ENCODE peak calls at places on chromosomes 1 and 21, in five cellular contexts. One of them, this sample, is unnamed.

GRCh38 chr1:154911691-154912550 is 24.6 kb downstream of the PMVK start:
- DNase-seq in NB4: no peak
- DNase-seq in OCI-LY7: no peak
- DNase-seq in BJ: no peak
- DNase-seq in A549: no peak
- DNase-seq in this sample: no peak

GRCh38 chr21:42113926-42114409 is 42.9 kb downstream of the UMODL1 start:
- DNase-seq in NB4: peak
- DNase-seq in OCI-LY7: no peak
- DNase-seq in BJ: no peak
- DNase-seq in A549: peak
- DNase-seq in this sample: no peak

GRCh38 chr1:204102029-204102611 is 29.2 kb downstream of the SOX13 start:
- DNase-seq in A549: no peak
- DNase-seq in OCI-LY7: no peak
- DNase-seq in BJ: no peak
- DNase-seq in NB4: no peak
- DNase-seq in this sample: no peak

GRCh38 chr21:9839011-9839661 is 682.2 kb upstream of the TPTE start:
- DNase-seq in A549: no peak
- DNase-seq in OCI-LY7: no peak
- DNase-seq in BJ: no peak
- DNase-seq in NB4: peak
- DNase-seq in this sample: no peak

GRCh38 chr1:207164086-207164485 is 60.1 kb downstream of the C4BPA start:
- DNase-seq in OCI-LY7: no peak
- DNase-seq in NB4: no peak
- DNase-seq in A549: no peak
- DNase-seq in BJ: no peak
- DNase-seq in this sample: no peak

GRCh38 chr21:26801524-26801923 is 43.7 kb downstream of the ADAMTS1 start:
- DNase-seq in OCI-LY7: no peak
- DNase-seq in A549: no peak
- DNase-seq in NB4: no peak
- DNase-seq in BJ: peak
- DNase-seq in this sample: peak

GRCh38 chr1:54543729-54544496 is 4.1 kb upstream of the ACOT11 start:
- DNase-seq in BJ: no peak
- DNase-seq in OCI-LY7: no peak
- DNase-seq in NB4: peak
- DNase-seq in A549: no peak
- DNase-seq in this sample: no peak

GRCh38 chr21:44083631-44084291 is 23.4 kb upstream of the PWP2 start:
- DNase-seq in BJ: no peak
- DNase-seq in A549: no peak
- DNase-seq in OCI-LY7: no peak
- DNase-seq in NB4: no peak
- DNase-seq in this sample: no peak

GRCh38 chr21:38289697-38290096 is 32.9 kb downstream of the KCNJ15 start:
- DNase-seq in BJ: peak
- DNase-seq in NB4: peak
- DNase-seq in A549: no peak
- DNase-seq in OCI-LY7: no peak
- DNase-seq in this sample: peak

GRCh38 chr1:177341773-177342172 is 171.0 kb downstream of the BRINP2 start:
- DNase-seq in NB4: no peak
- DNase-seq in BJ: no peak
- DNase-seq in OCI-LY7: no peak
- DNase-seq in A549: no peak
- DNase-seq in this sample: no peak

GRCh38 chr1:246146811-246147210 is 360.3 kb downstream of the SMYD3 start:
- DNase-seq in A549: no peak
- DNase-seq in OCI-LY7: no peak
- DNase-seq in NB4: no peak
- DNase-seq in BJ: no peak
- DNase-seq in this sample: no peak

GRCh38 chr1:229093546-229094336 is 177.2 kb upstream of the RAB4A start:
- DNase-seq in BJ: no peak
- DNase-seq in A549: no peak
- DNase-seq in NB4: no peak
- DNase-seq in OCI-LY7: no peak
- DNase-seq in this sample: no peak

GRCh38 chr1:206661161-206661820 is 23.4 kb upstream of the MAPKAPK2 start:
- DNase-seq in OCI-LY7: no peak
- DNase-seq in A549: no peak
- DNase-seq in NB4: no peak
- DNase-seq in BJ: no peak
- DNase-seq in this sample: no peak

GRCh38 chr1:172742599-172743500 is 83.9 kb downstream of the FASLG start:
- DNase-seq in OCI-LY7: peak
- DNase-seq in A549: peak
- DNase-seq in NB4: peak
- DNase-seq in BJ: no peak
- DNase-seq in this sample: no peak

GRCh38 chr1:40363721-40364120 is 9.8 kb upstream of the SMAP2 start:
- DNase-seq in BJ: no peak
- DNase-seq in NB4: no peak
- DNase-seq in OCI-LY7: peak
- DNase-seq in A549: no peak
- DNase-seq in this sample: no peak

GRCh38 chr21:31409849-31410762 is 66.0 kb upstream of the TIAM1 start:
- DNase-seq in NB4: no peak
- DNase-seq in OCI-LY7: no peak
- DNase-seq in BJ: no peak
- DNase-seq in A549: no peak
- DNase-seq in this sample: no peak

GRCh38 chr1:198497326-198498220 is 42.9 kb downstream of the ATP6V1G3 start:
- DNase-seq in OCI-LY7: peak
- DNase-seq in NB4: peak
- DNase-seq in BJ: no peak
- DNase-seq in A549: no peak
- DNase-seq in this sample: no peak

GRCh38 chr1:157156058-157156541 is 17.9 kb upstream of the ETV3 start:
- DNase-seq in NB4: peak
- DNase-seq in A549: peak
- DNase-seq in BJ: no peak
- DNase-seq in OCI-LY7: peak
- DNase-seq in this sample: no peak

GRCh38 chr1:223364685-223365382 is 858 bp upstream of the SUSD4 start:
- DNase-seq in A549: no peak
- DNase-seq in OCI-LY7: no peak
- DNase-seq in NB4: peak
- DNase-seq in BJ: no peak
- DNase-seq in this sample: no peak

GRCh38 chr1:12549106-12549459 is 68.9 kb downstream of the DHRS3 start:
- DNase-seq in A549: no peak
- DNase-seq in OCI-LY7: no peak
- DNase-seq in NB4: no peak
- DNase-seq in BJ: no peak
- DNase-seq in this sample: no peak

GRCh38 chr1:18723206-18723605 is 92.6 kb downstream of the PAX7 start:
- DNase-seq in A549: no peak
- DNase-seq in BJ: no peak
- DNase-seq in NB4: no peak
- DNase-seq in OCI-LY7: no peak
- DNase-seq in this sample: no peak

GRCh38 chr1:37515185-37516034 is 844 bp upstream of the MEAF6 start:
- DNase-seq in OCI-LY7: no peak
- DNase-seq in NB4: no peak
- DNase-seq in A549: no peak
- DNase-seq in BJ: no peak
- DNase-seq in this sample: no peak

GRCh38 chr1:234645964-234646363 is 36.0 kb upstream of the IRF2BP2 start:
- DNase-seq in BJ: no peak
- DNase-seq in OCI-LY7: no peak
- DNase-seq in A549: no peak
- DNase-seq in NB4: no peak
- DNase-seq in this sample: no peak

GRCh38 chr21:15754640-15755039 is 24.9 kb downstream of the USP25 start:
- DNase-seq in NB4: no peak
- DNase-seq in A549: no peak
- DNase-seq in OCI-LY7: no peak
- DNase-seq in BJ: no peak
- DNase-seq in this sample: no peak

GRCh38 chr1:22296701-22297591 is 154.0 kb upstream of the WNT4 start:
- DNase-seq in NB4: peak
- DNase-seq in BJ: peak
- DNase-seq in A549: no peak
- DNase-seq in OCI-LY7: no peak
- DNase-seq in this sample: peak

GRCh38 chr1:115781343-115781742 is 12.8 kb upstream of the CASQ2 start:
- DNase-seq in OCI-LY7: no peak
- DNase-seq in BJ: peak
- DNase-seq in A549: no peak
- DNase-seq in NB4: peak
- DNase-seq in this sample: no peak

GRCh38 chr1:200034262-200034557 is 6.7 kb downstream of the NR5A2 start:
- DNase-seq in OCI-LY7: no peak
- DNase-seq in NB4: no peak
- DNase-seq in BJ: no peak
- DNase-seq in A549: no peak
- DNase-seq in this sample: no peak

GRCh38 chr1:29849038-29849750 is 612.9 kb downstream of the PTPRU start:
- DNase-seq in A549: no peak
- DNase-seq in NB4: peak
- DNase-seq in OCI-LY7: peak
- DNase-seq in BJ: no peak
- DNase-seq in this sample: peak
- TF ChIP-seq CTCF in A549: peak
- TF ChIP-seq CTCF in NB4: peak
- TF ChIP-seq CTCF in OCI-LY7: peak
- TF ChIP-seq CTCF in BJ: peak
- TF ChIP-seq CTCF in this sample: peak

DNA sequence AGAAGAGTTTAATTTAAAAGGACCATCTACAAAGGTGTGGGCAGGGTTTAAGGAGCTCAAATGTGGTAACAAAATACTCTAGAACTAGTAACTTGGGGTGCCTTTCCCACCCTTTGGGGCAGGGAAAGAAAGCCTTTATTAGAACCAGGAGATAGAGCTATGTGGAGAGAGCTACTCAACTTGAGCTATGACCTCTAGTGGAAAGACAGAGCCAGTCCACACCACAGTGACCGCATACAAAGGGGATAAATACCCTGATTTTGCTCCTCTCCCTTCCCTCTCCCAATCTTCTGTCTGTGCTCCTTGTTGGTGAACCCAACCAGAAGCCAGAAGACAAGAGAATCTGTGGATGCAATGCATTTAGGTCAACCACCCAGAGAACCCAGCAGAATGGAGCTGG is 54.4 kb upstream of the JAK1 start:
- DNase-seq in A549: no peak
- DNase-seq in OCI-LY7: no peak
- DNase-seq in NB4: no peak
- DNase-seq in BJ: no peak
- DNase-seq in this sample: no peak
- TF ChIP-seq CTCF in A549: peak
- TF ChIP-seq CTCF in OCI-LY7: peak
- TF ChIP-seq CTCF in NB4: peak
- TF ChIP-seq CTCF in BJ: peak
- TF ChIP-seq CTCF in this sample: peak

DNA sequence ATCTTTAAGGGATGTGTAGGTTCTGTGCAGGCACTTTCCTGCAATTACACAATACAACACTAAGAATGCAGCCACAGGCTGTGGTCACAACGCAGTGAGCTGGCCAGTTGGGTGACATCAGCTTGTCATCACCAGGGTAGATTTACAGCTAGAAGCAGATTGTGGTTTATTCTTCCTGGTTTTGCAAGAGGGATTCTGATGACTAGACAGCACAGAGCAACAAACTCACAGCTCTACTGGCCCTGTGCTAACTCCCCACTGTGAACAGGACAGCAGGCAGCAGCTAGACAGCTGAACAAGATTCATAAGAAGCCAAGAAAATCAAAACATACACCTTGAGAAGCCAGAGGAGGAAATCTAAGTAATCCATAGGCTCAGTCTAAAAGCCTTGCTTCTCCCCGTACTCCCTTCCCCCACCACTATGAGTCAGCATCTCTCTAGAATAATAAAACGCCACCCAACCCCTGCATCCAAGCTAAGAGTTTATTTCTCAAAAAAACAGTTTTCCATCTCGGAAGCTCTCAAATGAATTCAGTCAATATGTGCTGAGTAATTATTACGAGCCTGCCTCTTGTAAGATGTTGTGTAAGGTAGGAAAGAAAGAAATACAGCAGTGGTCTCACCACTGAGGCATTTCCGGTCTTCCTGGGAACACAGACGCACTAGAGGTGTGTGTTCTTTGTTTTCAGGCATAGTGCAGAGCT is 162.8 kb downstream of the NTPCR start:
- DNase-seq in OCI-LY7: no peak
- DNase-seq in A549: peak
- DNase-seq in NB4: peak
- DNase-seq in BJ: peak
- DNase-seq in this sample: peak
- TF ChIP-seq CTCF in OCI-LY7: no peak
- TF ChIP-seq CTCF in A549: no peak
- TF ChIP-seq CTCF in NB4: no peak
- TF ChIP-seq CTCF in BJ: no peak
- TF ChIP-seq CTCF in this sample: no peak

GRCh38 chr1:221965252-221965651 is 223.4 kb upstream of the DUSP10 start:
- DNase-seq in OCI-LY7: no peak
- DNase-seq in NB4: no peak
- DNase-seq in BJ: no peak
- DNase-seq in A549: no peak
- DNase-seq in this sample: no peak

GRCh38 chr1:221962385-221962784 is 220.5 kb upstream of the DUSP10 start:
- DNase-seq in NB4: no peak
- DNase-seq in A549: no peak
- DNase-seq in OCI-LY7: no peak
- DNase-seq in BJ: no peak
- DNase-seq in this sample: no peak

GRCh38 chr1:221963742-221964141 is 221.9 kb upstream of the DUSP10 start:
- DNase-seq in BJ: no peak
- DNase-seq in NB4: no peak
- DNase-seq in OCI-LY7: no peak
- DNase-seq in A549: no peak
- DNase-seq in this sample: no peak

DNA sequence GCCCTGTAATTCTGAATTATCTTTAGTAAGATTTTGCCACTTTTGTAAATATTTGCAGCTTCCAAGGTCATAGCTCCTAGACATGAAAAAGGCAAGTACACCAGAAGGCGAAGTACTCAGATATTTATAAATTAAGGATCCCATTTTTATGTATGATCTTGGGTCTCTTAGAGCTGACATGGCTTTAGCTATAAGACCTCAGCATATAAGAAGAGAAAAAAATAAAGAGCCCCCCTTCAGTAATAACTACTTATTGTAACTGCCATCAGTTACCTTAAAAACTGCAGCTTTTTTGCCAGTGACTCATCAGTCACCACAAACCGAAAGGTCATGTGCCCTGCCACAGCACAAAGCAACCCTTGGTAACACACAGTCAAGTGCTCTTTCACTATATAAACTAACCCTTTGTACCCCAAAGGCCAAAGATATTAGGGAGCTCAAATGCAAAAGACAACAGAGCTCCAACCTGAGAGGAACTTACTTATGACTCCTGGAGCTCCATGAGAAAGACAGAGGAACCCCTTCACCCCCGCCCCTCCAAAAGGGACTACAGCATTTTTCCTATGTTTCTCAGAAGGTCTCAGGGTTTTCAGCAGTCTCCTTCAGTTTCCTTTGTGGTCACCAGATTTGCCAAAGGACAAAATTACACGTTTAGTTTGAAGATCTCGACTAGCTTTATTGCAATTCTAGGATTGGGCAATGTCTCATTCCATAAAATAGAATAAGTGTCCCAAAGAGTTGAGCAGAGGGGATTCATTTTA is 219.8 kb upstream of the DUSP10 start:
- DNase-seq in A549: no peak
- DNase-seq in OCI-LY7: no peak
- DNase-seq in BJ: peak
- DNase-seq in NB4: peak
- DNase-seq in this sample: peak
- TF ChIP-seq CTCF in A549: no peak
- TF ChIP-seq CTCF in OCI-LY7: no peak
- TF ChIP-seq CTCF in BJ: no peak
- TF ChIP-seq CTCF in NB4: no peak
- TF ChIP-seq CTCF in this sample: no peak

This sample was measured in HFF-Myc.